ENCODE peak calls at places on chromosome 20, in eight cellular contexts. O is ACHN, P is SHP77, A is type B pancreatic cell, W is H9, J is aorta, B is DMS153, I is lung. R is an unnamed sample.

GRCh38 chr20:1803216-1804128 is 91.7 kb upstream of the SIRPA start:
- DNase-seq in I (peak; percentile 68), A (peak; percentile 72), J (peak; percentile 92), O (peak; percentile 73), W (peak; percentile 81), B (peak; percentile 27), P (no peak), R (peak; percentile 84)

GRCh38 chr20:23047738-23048214 is 1.7 kb downstream of the THBD start:
- DNase-seq in A (no peak), O (no peak), P (no peak), B (no peak), I (no peak), J (peak; percentile 65), W (peak; percentile 74), R (no peak)

GRCh38 chr20:45833883-45834796 is 541 bp downstream of the SNX21 start:
- DNase-seq in A (peak; percentile 83), B (no peak), W (peak; percentile 89), I (peak; percentile 63), J (peak; percentile 82), O (peak; percentile 58), P (no peak), R (no peak)

GRCh38 chr20:36744764-36745191 is 1.1 kb downstream of the NDRG3 start:
- DNase-seq in W (peak; percentile 47), P (no peak), I (no peak), B (no peak), O (no peak), A (no peak), J (peak; percentile 71), R (peak; percentile 15)

GRCh38 chr20:13422637-13423036 is 201.6 kb downstream of the ISM1 start:
- DNase-seq in W (no peak), B (no peak), A (no peak), P (no peak), O (no peak), I (no peak), J (no peak), R (no peak)

GRCh38 chr20:5949943-5950270 is 426 bp downstream of the TRMT6 start:
- DNase-seq in W (no peak), O (no peak), P (no peak), A (no peak), I (no peak), J (no peak), B (no peak), R (no peak)

GRCh38 chr20:60001027-60001567 is 42.9 kb downstream of the CDH26 start:
- DNase-seq in A (no peak), W (no peak), J (no peak), I (no peak), B (peak; percentile 63), O (no peak), P (no peak), R (no peak)

GRCh38 chr20:32168184-32168910 is 39.2 kb downstream of the PLAGL2 start:
- DNase-seq in B (no peak), O (no peak), A (no peak), J (peak; percentile 9), I (no peak), W (peak; percentile 70), P (no peak), R (no peak)

GRCh38 chr20:36092424-36093024 is 62.0 kb upstream of the EPB41L1 start:
- DNase-seq in I (no peak), P (no peak), J (peak; percentile 52), B (no peak), A (peak; percentile 75), W (peak; percentile 32), O (peak; percentile 30), R (no peak)

GRCh38 chr20:13858496-13859270 is 73.9 kb downstream of the NDUFAF5 start:
- DNase-seq in B (no peak), O (no peak), P (no peak), I (no peak), J (no peak), W (no peak), A (no peak), R (no peak)

GRCh38 chr20:61073376-61073775 is 178.7 kb upstream of the CDH4 start:
- DNase-seq in A (no peak), W (no peak), J (no peak), O (no peak), I (no peak), P (no peak), B (no peak), R (no peak)

GRCh38 chr20:47278907-47279348 is 77.6 kb downstream of the ZMYND8 start:
- DNase-seq in O (no peak), B (no peak), W (no peak), P (no peak), I (no peak), A (no peak), J (no peak), R (no peak)

GRCh38 chr20:25669826-25670422 is 26.7 kb downstream of the ZNF337 start:
- DNase-seq in P (peak; percentile 17), B (no peak), W (peak; percentile 57), O (no peak), I (no peak), A (no peak), J (no peak), R (no peak)